ENCODE peak calls at places on chromosomes 3 and 15, in seven cellular contexts. One of them, this sample, is unnamed.

GRCh38 chr3:140092883-140093536 is 158.0 kb downstream of the CLSTN2 start:
- DNase-seq in IMR-90: no peak
- DNase-seq in fibroblast of the aortic adventitia: no peak
- DNase-seq in fibroblast of lung: no peak
- DNase-seq in fibroblast of pulmonary artery: no peak
- DNase-seq in heart left ventricle: no peak
- DNase-seq in skeletal muscle cell: no peak
- DNase-seq in this sample: no peak

GRCh38 chr15:101100593-101101442 is 151.0 kb downstream of the CHSY1 start:
- DNase-seq in heart left ventricle: no peak
- DNase-seq in IMR-90: no peak
- DNase-seq in skeletal muscle cell: no peak
- DNase-seq in fibroblast of the aortic adventitia: no peak
- DNase-seq in fibroblast of pulmonary artery: no peak
- DNase-seq in fibroblast of lung: no peak
- DNase-seq in this sample: no peak

GRCh38 chr3:8663177-8664061 is 18.8 kb upstream of the SSUH2 start:
- DNase-seq in fibroblast of lung: peak; percentile 62
- DNase-seq in fibroblast of the aortic adventitia: peak; percentile 75
- DNase-seq in IMR-90: peak; percentile 61
- DNase-seq in skeletal muscle cell: no peak
- DNase-seq in heart left ventricle: peak; percentile 64
- DNase-seq in fibroblast of pulmonary artery: peak; percentile 74
- DNase-seq in this sample: peak; percentile 85

GRCh38 chr3:188303823-188304222 is 149.9 kb downstream of the LPP start:
- DNase-seq in fibroblast of pulmonary artery: no peak
- DNase-seq in IMR-90: no peak
- DNase-seq in fibroblast of the aortic adventitia: no peak
- DNase-seq in heart left ventricle: no peak
- DNase-seq in fibroblast of lung: no peak
- DNase-seq in skeletal muscle cell: no peak
- DNase-seq in this sample: no peak

GRCh38 chr3:4999626-5000184 is 20.5 kb downstream of the BHLHE40 start:
- DNase-seq in IMR-90: no peak
- DNase-seq in heart left ventricle: no peak
- DNase-seq in skeletal muscle cell: no peak
- DNase-seq in fibroblast of lung: no peak
- DNase-seq in fibroblast of the aortic adventitia: no peak
- DNase-seq in fibroblast of pulmonary artery: no peak
- DNase-seq in this sample: no peak

GRCh38 chr3:11544413-11545181 is 99.1 kb downstream of the VGLL4 start:
- DNase-seq in fibroblast of the aortic adventitia: peak; percentile 47
- DNase-seq in skeletal muscle cell: no peak
- DNase-seq in fibroblast of pulmonary artery: peak; percentile 41
- DNase-seq in heart left ventricle: peak; percentile 53
- DNase-seq in IMR-90: peak; percentile 18
- DNase-seq in fibroblast of lung: peak; percentile 45
- DNase-seq in this sample: peak; percentile 44

GRCh38 chr3:13167064-13167743 is 94.0 kb upstream of the IQSEC1 start:
- DNase-seq in IMR-90: no peak
- DNase-seq in fibroblast of the aortic adventitia: no peak
- DNase-seq in fibroblast of pulmonary artery: no peak
- DNase-seq in skeletal muscle cell: no peak
- DNase-seq in fibroblast of lung: no peak
- DNase-seq in heart left ventricle: no peak
- DNase-seq in this sample: no peak

GRCh38 chr15:65920825-65921309 is 51.6 kb downstream of the RAB11A start:
- DNase-seq in skeletal muscle cell: no peak
- DNase-seq in IMR-90: no peak
- DNase-seq in fibroblast of lung: no peak
- DNase-seq in fibroblast of the aortic adventitia: peak; percentile 39
- DNase-seq in fibroblast of pulmonary artery: no peak
- DNase-seq in heart left ventricle: no peak
- DNase-seq in this sample: no peak

GRCh38 chr3:106333911-106334618 is 465.3 kb upstream of the CBLB start:
- DNase-seq in fibroblast of the aortic adventitia: peak; percentile 59
- DNase-seq in skeletal muscle cell: peak; percentile 53
- DNase-seq in fibroblast of lung: peak; percentile 93
- DNase-seq in heart left ventricle: no peak
- DNase-seq in fibroblast of pulmonary artery: peak; percentile 48
- DNase-seq in IMR-90: peak; percentile 75
- DNase-seq in this sample: no peak

GRCh38 chr15:68234060-68234459 is 4.5 kb upstream of the CLN6 start:
- DNase-seq in fibroblast of the aortic adventitia: peak; percentile 28
- DNase-seq in heart left ventricle: no peak
- DNase-seq in fibroblast of pulmonary artery: no peak
- DNase-seq in IMR-90: peak; percentile 33
- DNase-seq in fibroblast of lung: peak; percentile 30
- DNase-seq in skeletal muscle cell: no peak
- DNase-seq in this sample: peak; percentile 23

GRCh38 chr3:117558681-117559080 is 849.1 kb downstream of the TUSC7 start:
- DNase-seq in heart left ventricle: no peak
- DNase-seq in fibroblast of lung: no peak
- DNase-seq in fibroblast of pulmonary artery: no peak
- DNase-seq in skeletal muscle cell: no peak
- DNase-seq in IMR-90: no peak
- DNase-seq in fibroblast of the aortic adventitia: no peak
- DNase-seq in this sample: no peak

GRCh38 chr3:12116892-12117291 is 41.8 kb downstream of the TIMP4 start:
- DNase-seq in IMR-90: no peak
- DNase-seq in fibroblast of lung: no peak
- DNase-seq in heart left ventricle: no peak
- DNase-seq in fibroblast of the aortic adventitia: no peak
- DNase-seq in skeletal muscle cell: no peak
- DNase-seq in fibroblast of pulmonary artery: no peak
- DNase-seq in this sample: no peak

GRCh38 chr3:183980408-183980807 is 37.3 kb downstream of the ABCC5 start:
- DNase-seq in heart left ventricle: no peak
- DNase-seq in IMR-90: no peak
- DNase-seq in fibroblast of pulmonary artery: peak; percentile 13
- DNase-seq in fibroblast of lung: no peak
- DNase-seq in fibroblast of the aortic adventitia: no peak
- DNase-seq in skeletal muscle cell: peak; percentile 78
- DNase-seq in this sample: no peak

GRCh38 chr3:177724020-177724638 is 526.8 kb upstream of the TBL1XR1 start:
- DNase-seq in IMR-90: no peak
- DNase-seq in skeletal muscle cell: peak; percentile 31
- DNase-seq in heart left ventricle: peak; percentile 91
- DNase-seq in fibroblast of the aortic adventitia: peak; percentile 61
- DNase-seq in fibroblast of pulmonary artery: peak; percentile 64
- DNase-seq in fibroblast of lung: no peak
- DNase-seq in this sample: peak; percentile 44

GRCh38 chr15:83462026-83462425 is 14.9 kb downstream of the SH3GL3 start:
- DNase-seq in IMR-90: no peak
- DNase-seq in fibroblast of the aortic adventitia: no peak
- DNase-seq in skeletal muscle cell: no peak
- DNase-seq in fibroblast of pulmonary artery: no peak
- DNase-seq in heart left ventricle: no peak
- DNase-seq in fibroblast of lung: no peak
- DNase-seq in this sample: no peak

GRCh38 chr3:115855911-115856310 is 232.6 kb downstream of the GAP43 start:
- DNase-seq in heart left ventricle: no peak
- DNase-seq in fibroblast of pulmonary artery: peak; percentile 6
- DNase-seq in fibroblast of the aortic adventitia: peak; percentile 48
- DNase-seq in IMR-90: peak; percentile 87
- DNase-seq in skeletal muscle cell: no peak
- DNase-seq in fibroblast of lung: peak; percentile 56
- DNase-seq in this sample: no peak

GRCh38 chr15:35702946-35703495 is 157.1 kb upstream of the DPH6 start:
- DNase-seq in heart left ventricle: no peak
- DNase-seq in fibroblast of pulmonary artery: no peak
- DNase-seq in skeletal muscle cell: no peak
- DNase-seq in fibroblast of the aortic adventitia: no peak
- DNase-seq in fibroblast of lung: no peak
- DNase-seq in IMR-90: no peak
- DNase-seq in this sample: no peak

GRCh38 chr3:127729556-127730056 is 56.9 kb downstream of the ABTB1 start:
- DNase-seq in IMR-90: peak; percentile 16
- DNase-seq in fibroblast of pulmonary artery: peak; percentile 35
- DNase-seq in fibroblast of lung: no peak
- DNase-seq in heart left ventricle: peak; percentile 21
- DNase-seq in skeletal muscle cell: no peak
- DNase-seq in fibroblast of the aortic adventitia: peak; percentile 21
- DNase-seq in this sample: no peak

GRCh38 chr3:38143511-38143910 is 5.0 kb downstream of the MYD88 start:
- DNase-seq in heart left ventricle: no peak
- DNase-seq in fibroblast of pulmonary artery: no peak
- DNase-seq in fibroblast of the aortic adventitia: no peak
- DNase-seq in IMR-90: no peak
- DNase-seq in fibroblast of lung: no peak
- DNase-seq in skeletal muscle cell: no peak
- DNase-seq in this sample: no peak

GRCh38 chr3:165744025-165744424 is 93.2 kb downstream of the BCHE start:
- DNase-seq in fibroblast of lung: no peak
- DNase-seq in IMR-90: no peak
- DNase-seq in fibroblast of the aortic adventitia: no peak
- DNase-seq in fibroblast of pulmonary artery: no peak
- DNase-seq in skeletal muscle cell: no peak
- DNase-seq in heart left ventricle: no peak
- DNase-seq in this sample: no peak

GRCh38 chr3:172982731-172983364 is 158.2 kb downstream of the SPATA16 start:
- DNase-seq in fibroblast of lung: no peak
- DNase-seq in heart left ventricle: no peak
- DNase-seq in IMR-90: no peak
- DNase-seq in fibroblast of pulmonary artery: peak; percentile 33
- DNase-seq in fibroblast of the aortic adventitia: peak; percentile 37
- DNase-seq in skeletal muscle cell: no peak
- DNase-seq in this sample: no peak

GRCh38 chr3:154225536-154225935 is 98.8 kb downstream of the DHX36 start:
- DNase-seq in heart left ventricle: no peak
- DNase-seq in fibroblast of pulmonary artery: no peak
- DNase-seq in fibroblast of the aortic adventitia: no peak
- DNase-seq in IMR-90: no peak
- DNase-seq in skeletal muscle cell: no peak
- DNase-seq in fibroblast of lung: no peak
- DNase-seq in this sample: no peak

GRCh38 chr3:27724459-27725197 is 2.5 kb upstream of the EOMES start:
- DNase-seq in fibroblast of pulmonary artery: no peak
- DNase-seq in fibroblast of the aortic adventitia: no peak
- DNase-seq in heart left ventricle: no peak
- DNase-seq in fibroblast of lung: no peak
- DNase-seq in skeletal muscle cell: no peak
- DNase-seq in IMR-90: no peak
- DNase-seq in this sample: no peak

GRCh38 chr15:85858586-85859375 is 64.1 kb upstream of the KLHL25 start:
- DNase-seq in skeletal muscle cell: no peak
- DNase-seq in heart left ventricle: peak; percentile 58
- DNase-seq in fibroblast of pulmonary artery: peak; percentile 69
- DNase-seq in fibroblast of lung: peak; percentile 39
- DNase-seq in fibroblast of the aortic adventitia: peak; percentile 66
- DNase-seq in IMR-90: peak; percentile 44
- DNase-seq in this sample: peak; percentile 72

GRCh38 chr15:85859671-85860070 is 64.9 kb upstream of the KLHL25 start:
- DNase-seq in fibroblast of lung: no peak
- DNase-seq in IMR-90: no peak
- DNase-seq in fibroblast of the aortic adventitia: no peak
- DNase-seq in fibroblast of pulmonary artery: no peak
- DNase-seq in heart left ventricle: no peak
- DNase-seq in skeletal muscle cell: no peak
- DNase-seq in this sample: no peak

GRCh38 chr15:85849946-85850345 is 55.2 kb upstream of the KLHL25 start:
- DNase-seq in heart left ventricle: no peak
- DNase-seq in fibroblast of lung: no peak
- DNase-seq in skeletal muscle cell: no peak
- DNase-seq in fibroblast of the aortic adventitia: no peak
- DNase-seq in IMR-90: no peak
- DNase-seq in fibroblast of pulmonary artery: no peak
- DNase-seq in this sample: no peak

GRCh38 chr15:85852969-85853368 is 58.2 kb upstream of the KLHL25 start:
- DNase-seq in heart left ventricle: no peak
- DNase-seq in fibroblast of the aortic adventitia: no peak
- DNase-seq in skeletal muscle cell: no peak
- DNase-seq in IMR-90: no peak
- DNase-seq in fibroblast of pulmonary artery: no peak
- DNase-seq in fibroblast of lung: no peak
- DNase-seq in this sample: no peak

DNA sequence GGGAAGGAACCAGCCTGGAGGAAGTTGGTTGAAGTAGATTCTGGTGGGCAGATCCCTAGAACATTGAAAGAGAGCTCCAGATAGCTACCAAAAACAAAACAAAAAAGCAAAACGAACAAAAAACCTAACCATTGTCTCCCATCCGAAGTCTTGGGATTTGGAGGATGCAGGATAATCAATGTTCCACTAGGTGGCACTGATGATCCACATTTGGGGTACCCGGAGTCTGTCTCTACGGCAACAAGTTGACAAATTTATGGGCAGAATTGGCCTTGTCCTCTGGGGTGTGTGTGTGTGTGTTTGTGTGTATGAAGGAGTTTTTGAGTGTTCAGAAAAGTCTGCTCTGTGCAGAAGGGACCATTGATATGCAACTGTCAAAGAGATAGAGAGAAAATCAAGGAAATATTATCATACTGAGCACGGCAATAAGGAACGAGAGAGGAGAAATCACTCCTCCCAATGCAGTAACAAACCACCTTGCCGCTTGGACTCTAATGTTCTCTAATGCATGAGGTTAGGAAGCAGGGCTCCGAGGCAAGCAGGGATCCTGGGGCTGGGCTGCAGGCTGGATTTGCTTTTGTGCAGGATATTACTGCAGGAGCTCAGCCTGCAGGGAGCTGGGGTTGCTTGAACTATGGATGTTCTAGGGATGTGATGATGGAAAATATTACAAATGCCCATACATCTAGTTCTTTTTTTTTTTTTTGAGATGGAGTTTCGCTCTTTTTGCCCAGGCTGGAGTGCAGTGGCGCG is 59.8 kb upstream of the KLHL25 start:
- DNase-seq in fibroblast of lung: peak; percentile 48
- DNase-seq in IMR-90: peak; percentile 62
- DNase-seq in fibroblast of pulmonary artery: peak; percentile 79
- DNase-seq in fibroblast of the aortic adventitia: peak; percentile 77
- DNase-seq in skeletal muscle cell: no peak
- DNase-seq in heart left ventricle: no peak
- DNase-seq in this sample: no peak
- H3K4me3 ChIP-seq in fibroblast of lung: no peak overlapping the region
- H3K4me3 ChIP-seq in IMR-90: no peak overlapping the region
- H3K4me3 ChIP-seq in fibroblast of pulmonary artery: no peak overlapping the region
- H3K4me3 ChIP-seq in fibroblast of the aortic adventitia: peak overlapping the region; percentile 33
- H3K4me3 ChIP-seq in skeletal muscle cell: no peak overlapping the region
- H3K4me3 ChIP-seq in heart left ventricle: no peak overlapping the region
- H3K4me3 ChIP-seq in this sample: no peak overlapping the region

GRCh38 chr15:57746752-57747151 is 40.2 kb downstream of the POLR2M start:
- DNase-seq in fibroblast of lung: no peak
- DNase-seq in fibroblast of the aortic adventitia: peak; percentile 25
- DNase-seq in fibroblast of pulmonary artery: no peak
- DNase-seq in heart left ventricle: no peak
- DNase-seq in IMR-90: no peak
- DNase-seq in skeletal muscle cell: no peak
- DNase-seq in this sample: no peak
- H3K4me3 ChIP-seq in fibroblast of lung: no peak overlapping the region
- H3K4me3 ChIP-seq in fibroblast of the aortic adventitia: peak overlapping the region; percentile 13
- H3K4me3 ChIP-seq in fibroblast of pulmonary artery: no peak overlapping the region
- H3K4me3 ChIP-seq in heart left ventricle: peak overlapping the region; percentile 36
- H3K4me3 ChIP-seq in IMR-90: no peak overlapping the region
- H3K4me3 ChIP-seq in skeletal muscle cell: peak overlapping the region; percentile 20
- H3K4me3 ChIP-seq in this sample: peak overlapping the region; percentile 28

GRCh38 chr15:70199601-70200000 is 101.9 kb upstream of the TLE3 start:
- DNase-seq in fibroblast of the aortic adventitia: no peak
- DNase-seq in fibroblast of lung: no peak
- DNase-seq in heart left ventricle: no peak
- DNase-seq in skeletal muscle cell: no peak
- DNase-seq in fibroblast of pulmonary artery: no peak
- DNase-seq in IMR-90: no peak
- DNase-seq in this sample: no peak
- H3K4me3 ChIP-seq in fibroblast of the aortic adventitia: no peak overlapping the region
- H3K4me3 ChIP-seq in fibroblast of lung: no peak overlapping the region
- H3K4me3 ChIP-seq in heart left ventricle: no peak overlapping the region
- H3K4me3 ChIP-seq in skeletal muscle cell: no peak overlapping the region
- H3K4me3 ChIP-seq in fibroblast of pulmonary artery: no peak overlapping the region
- H3K4me3 ChIP-seq in IMR-90: no peak overlapping the region
- H3K4me3 ChIP-seq in this sample: no peak overlapping the region

GRCh38 chr3:43998841-43999805 is 242.6 kb upstream of the TOPAZ1 start:
- DNase-seq in fibroblast of lung: peak; percentile 40
- DNase-seq in IMR-90: no peak
- DNase-seq in skeletal muscle cell: peak; percentile 62
- DNase-seq in fibroblast of pulmonary artery: peak; percentile 18
- DNase-seq in fibroblast of the aortic adventitia: peak; percentile 54
- DNase-seq in heart left ventricle: no peak
- DNase-seq in this sample: no peak
- H3K4me3 ChIP-seq in fibroblast of lung: peak overlapping the region; percentile 60
- H3K4me3 ChIP-seq in IMR-90: peak overlapping the region; percentile 27
- H3K4me3 ChIP-seq in skeletal muscle cell: peak overlapping the region; percentile 80
- H3K4me3 ChIP-seq in fibroblast of pulmonary artery: peak overlapping the region; percentile 46
- H3K4me3 ChIP-seq in fibroblast of the aortic adventitia: peak overlapping the region; percentile 95
- H3K4me3 ChIP-seq in heart left ventricle: peak overlapping the region; percentile 55
- H3K4me3 ChIP-seq in this sample: peak overlapping the region; percentile 49